ENCODE peak calls at places on chromosome 7, in nine cellular contexts. F is NCI-H1417; T is NCI-H187 treated with DMSO at 0.1 percent for 48 hours; L is tibial nerve; Y is M059J; I is LoVo; E is SW480; H is stimulated activated CD4-positive, alpha-beta T cell treated with anti-CD3 and anti-CD28 coated beads, TNF-alpha, amount 100 ng/mL, for 24 hours; U is IMR-90. D is an unnamed sample.

GRCh38 chr7:73328696-73329095 is 735 bp downstream of the FKBP6 start:
- DNase-seq in F (no peak), T (no peak), L (no peak), Y (no peak), I (no peak), E (no peak), H (no peak), U (no peak), D (no peak)

GRCh38 chr7:24573554-24574338 is 494 bp downstream of the PALS2 start:
- DNase-seq in F (peak), T (no peak), L (peak), Y (peak), I (peak), E (peak), H (peak), U (peak), D (peak)

GRCh38 chr7:111903797-111904196 is 302.4 kb downstream of the DOCK4 start:
- DNase-seq in F (no peak), T (no peak), L (no peak), Y (peak), I (peak), E (no peak), H (no peak), U (no peak), D (no peak)

GRCh38 chr7:71972513-71972912 is 439.6 kb downstream of the CALN1 start:
- DNase-seq in F (peak), T (peak), L (no peak), Y (no peak), I (no peak), E (no peak), H (no peak), U (no peak), D (no peak)

GRCh38 chr7:152137476-152138025 is 112.1 kb downstream of the GALNT11 start:
- DNase-seq in F (peak), T (no peak), L (no peak), Y (no peak), I (no peak), E (no peak), H (no peak), U (peak), D (no peak)

GRCh38 chr7:37970211-37970610 is 49.8 kb downstream of the EPDR1 start:
- DNase-seq in F (no peak), T (no peak), L (no peak), Y (peak), I (no peak), E (no peak), H (no peak), U (no peak), D (no peak)

GRCh38 chr7:601573-602340 is 82.1 kb upstream of the PDGFA start:
- DNase-seq in F (no peak), T (no peak), L (no peak), Y (no peak), I (no peak), E (peak), H (peak), U (peak), D (no peak)

GRCh38 chr7:47758546-47758945 is 176.6 kb upstream of the TNS3 start:
- DNase-seq in F (no peak), T (no peak), L (no peak), Y (peak), I (no peak), E (no peak), H (no peak), U (peak), D (no peak)

GRCh38 chr7:120156476-120156875 is 116.5 kb upstream of the KCND2 start:
- DNase-seq in F (peak), T (no peak), L (no peak), Y (no peak), I (no peak), E (no peak), H (no peak), U (no peak), D (no peak)

GRCh38 chr7:55964802-55965470 is 551 bp downstream of the NIPSNAP2 start:
- DNase-seq in F (peak), T (no peak), L (peak), Y (peak), I (peak), E (peak), H (peak), U (peak), D (peak)

GRCh38 chr7:130733866-130734524 is at the start of gene KLF14:
- DNase-seq in F (peak), T (no peak), L (peak), Y (peak), I (peak), E (peak), H (peak), U (no peak), D (no peak)

GRCh38 chr7:71705217-71705616 is 573.3 kb downstream of the GALNT17 start:
- DNase-seq in F (no peak), T (no peak), L (no peak), Y (no peak), I (no peak), E (no peak), H (no peak), U (no peak), D (no peak)

GRCh38 chr7:43078794-43079193 is 33.7 kb upstream of the HECW1 start:
- DNase-seq in F (no peak), T (no peak), L (no peak), Y (no peak), I (no peak), E (no peak), H (no peak), U (no peak), D (no peak)

GRCh38 chr7:96414931-96415292 is 93.0 kb upstream of the SLC25A13 start:
- DNase-seq in F (peak), T (peak), L (no peak), Y (peak), I (peak), E (peak), H (peak), U (peak), D (no peak)

GRCh38 chr7:138049505-138050116 is 26.6 kb upstream of the AKR1D1 start:
- DNase-seq in F (no peak), T (no peak), L (no peak), Y (no peak), I (no peak), E (no peak), H (no peak), U (no peak), D (no peak)

GRCh38 chr7:76506081-76506440 is 4.3 kb upstream of the UPK3B start:
- DNase-seq in F (no peak), T (no peak), L (no peak), Y (no peak), I (no peak), E (no peak), H (no peak), U (no peak), D (no peak)

GRCh38 chr7:127514499-127514898 is 70.9 kb downstream of the GCC1 start:
- DNase-seq in F (peak), T (peak), L (no peak), Y (peak), I (peak), E (peak), H (no peak), U (peak), D (no peak)

GRCh38 chr7:42984137-42984536 is 52.0 kb downstream of the MRPL32 start:
- DNase-seq in F (no peak), T (no peak), L (no peak), Y (no peak), I (no peak), E (no peak), H (no peak), U (no peak), D (no peak)

GRCh38 chr7:135748770-135749169 is at the start of gene FAM180A:
- DNase-seq in F (no peak), T (no peak), L (peak), Y (peak), I (no peak), E (no peak), H (no peak), U (peak), D (peak)

GRCh38 chr7:20030915-20031362 is 186.2 kb downstream of the MACC1 start:
- DNase-seq in F (no peak), T (no peak), L (no peak), Y (peak), I (no peak), E (peak), H (no peak), U (peak), D (no peak)

GRCh38 chr7:23685770-23686169 is 5.8 kb downstream of the FAM221A start:
- DNase-seq in F (no peak), T (no peak), L (no peak), Y (peak), I (no peak), E (no peak), H (no peak), U (peak), D (no peak)

GRCh38 chr7:135645296-135645904 is 16.9 kb upstream of the STMP1 start:
- DNase-seq in F (peak), T (no peak), L (no peak), Y (peak), I (peak), E (peak), H (no peak), U (peak), D (no peak)

GRCh38 chr7:73446716-73447115 is 13.1 kb downstream of the FZD9 start:
- DNase-seq in F (peak), T (no peak), L (no peak), Y (no peak), I (no peak), E (no peak), H (no peak), U (no peak), D (no peak)